ENCODE peak calls at places on chromosomes 6 and 20, in ten cellular contexts. Q is stomach; F is H7; V is lower lobe of right lung; H is GM23338; L is fibroblast of lung; S is heart left ventricle; Y is CD8-positive, alpha-beta memory T cell; T is AG04450; R is mammary epithelial cell. O is an unnamed sample.

GRCh38 chr6:2563635-2564034 is 187.1 kb downstream of the MYLK4 start:
- DNase-seq in L (peak; percentile 17), H (no peak), V (no peak), S (no peak), T (no peak), F (no peak), R (no peak), Y (no peak), Q (no peak), O (no peak)

GRCh38 chr6:118748311-118749062 is 97.1 kb upstream of the CEP85L start:
- DNase-seq in Q (no peak), V (no peak), S (no peak), F (peak; percentile 41), H (peak; percentile 53), L (peak; percentile 58), T (no peak), Y (no peak), R (peak; percentile 45), O (no peak)

GRCh38 chr6:49839957-49840356 is 26.4 kb downstream of the CRISP1 start:
- DNase-seq in S (no peak), L (no peak), Q (no peak), T (no peak), H (no peak), V (no peak), Y (no peak), R (no peak), F (no peak), O (no peak)

GRCh38 chr6:70166088-70166958 is 136.6 kb downstream of the COL9A1 start:
- DNase-seq in H (peak; percentile 75), F (peak; percentile 30), Q (peak; percentile 60), L (peak; percentile 46), R (peak; percentile 29), S (peak; percentile 37), T (peak; percentile 1), Y (peak; percentile 45), V (peak; percentile 44), O (no peak)

GRCh38 chr6:87851674-87852260 is 149.7 kb upstream of the AKIRIN2 start:
- DNase-seq in L (no peak), Y (no peak), R (no peak), S (no peak), Q (no peak), H (no peak), V (no peak), T (no peak), F (no peak), O (no peak)

GRCh38 chr6:111468329-111469012 is 14.5 kb downstream of the REV3L start:
- DNase-seq in F (no peak), V (no peak), Y (no peak), L (no peak), H (no peak), Q (no peak), S (no peak), R (peak; percentile 64), T (no peak), O (no peak)

GRCh38 chr20:47204008-47204745 is 152.3 kb downstream of the ZMYND8 start:
- DNase-seq in S (no peak), T (no peak), Q (peak; percentile 39), H (no peak), L (peak; percentile 46), Y (no peak), R (peak; percentile 93), V (no peak), F (no peak), O (no peak)

GRCh38 chr6:17886891-17887290 is 100.5 kb downstream of the KIF13A start:
- DNase-seq in S (no peak), R (no peak), F (no peak), H (no peak), V (no peak), Y (no peak), Q (no peak), T (no peak), L (no peak), O (no peak)

GRCh38 chr6:125310994-125311649 is 9.4 kb upstream of the HDDC2 start:
- DNase-seq in F (peak; percentile 36), S (peak; percentile 26), V (no peak), T (peak; percentile 15), H (peak; percentile 86), Q (no peak), Y (no peak), R (peak; percentile 39), L (peak; percentile 74), O (no peak)

GRCh38 chr6:18154507-18155272 is at the start of gene TPMT:
- DNase-seq in F (no peak), V (peak; percentile 59), H (peak; percentile 19), Y (no peak), S (peak; percentile 30), L (no peak), Q (peak; percentile 32), T (no peak), R (no peak), O (no peak)

GRCh38 chr6:44735631-44735963 is 348.1 kb downstream of the CDC5L start:
- DNase-seq in L (no peak), S (no peak), R (peak; percentile 93), V (no peak), Q (no peak), Y (no peak), F (no peak), H (no peak), T (no peak), O (no peak)

GRCh38 chr6:1771324-1771723 is 161.6 kb downstream of the FOXC1 start:
- DNase-seq in R (peak; percentile 76), T (no peak), F (no peak), V (no peak), Y (no peak), H (no peak), S (no peak), Q (no peak), L (no peak), O (no peak)

GRCh38 chr20:51042657-51043247 is 19.8 kb upstream of the KCNG1 start:
- DNase-seq in Q (no peak), H (peak; percentile 73), T (no peak), S (no peak), L (no peak), R (no peak), F (peak; percentile 77), Y (no peak), V (no peak), O (no peak)
- H3K27me3 ChIP-seq in Q (peaks cover 4% of the 10 kb centered on the region), H (no peaks in the 10 kb centered on the region), T (no peaks in the 10 kb centered on the region), S (no peaks in the 10 kb centered on the region), L (peaks cover 2% of the 10 kb centered on the region), R (peaks cover 2% of the 10 kb centered on the region), F (no peaks in the 10 kb centered on the region), Y (no peaks in the 10 kb centered on the region), V (peaks cover 32% of the 10 kb centered on the region), O (peaks cover 2% of the 10 kb centered on the region)

GRCh38 chr6:150143521-150144293 is 863 bp downstream of the PPP1R14C start:
- DNase-seq in H (peak; percentile 32), Y (no peak), S (peak; percentile 62), V (peak; percentile 58), L (no peak), R (peak; percentile 39), F (peak; percentile 71), T (no peak), Q (no peak), O (no peak)
- H3K27me3 ChIP-seq in H (peaks cover 75% of the 10 kb centered on the region), Y (peaks cover 22% of the 10 kb centered on the region), S (peaks cover 4% of the 10 kb centered on the region), V (peaks cover 44% of the 10 kb centered on the region), L (peaks cover 18% of the 10 kb centered on the region), R (no peaks in the 10 kb centered on the region), F (peaks cover 53% of the 10 kb centered on the region), T (peaks cover 50% of the 10 kb centered on the region), Q (peaks cover 60% of the 10 kb centered on the region), O (peaks cover 24% of the 10 kb centered on the region)

DNA sequence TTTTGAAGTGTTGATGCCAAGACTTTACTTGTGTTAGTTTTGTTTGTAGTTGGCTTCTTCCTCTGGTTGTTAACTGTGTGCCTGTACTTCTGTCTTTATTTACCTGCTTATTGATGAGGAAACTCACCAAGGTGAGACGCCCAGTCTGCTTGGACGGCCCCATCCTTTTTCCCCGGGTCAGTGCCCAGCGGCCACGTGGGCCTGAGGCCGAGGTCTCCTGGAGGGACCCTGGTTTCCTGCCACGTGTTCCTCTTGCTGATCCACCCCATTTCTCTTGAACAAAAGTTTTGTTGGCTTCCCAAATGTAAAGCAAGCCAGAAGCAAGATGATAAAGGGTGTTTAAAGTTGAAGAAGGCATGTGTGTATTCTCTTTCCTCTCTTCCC is 24.8 kb downstream of the DUSP22 start:
- DNase-seq in Y (no peak), H (no peak), Q (no peak), L (no peak), T (no peak), F (no peak), S (no peak), V (no peak), R (no peak), O (no peak)
- H3K27me3 ChIP-seq in Y (no peaks in the 10 kb centered on the region), H (no peaks in the 10 kb centered on the region), Q (no peaks in the 10 kb centered on the region), L (no peaks in the 10 kb centered on the region), T (no peaks in the 10 kb centered on the region), F (no peaks in the 10 kb centered on the region), S (no peaks in the 10 kb centered on the region), V (no peaks in the 10 kb centered on the region), R (no peaks in the 10 kb centered on the region), O (no peaks in the 10 kb centered on the region)

GRCh38 chr20:62544505-62545055 is 68.8 kb upstream of the GATA5 start:
- DNase-seq in R (no peak), H (no peak), V (no peak), S (no peak), T (no peak), L (no peak), Q (no peak), F (no peak), Y (no peak), O (no peak)
- H3K27me3 ChIP-seq in R (peaks cover 8% of the 10 kb centered on the region), H (no peaks in the 10 kb centered on the region), V (peaks cover 39% of the 10 kb centered on the region), S (peaks cover 2% of the 10 kb centered on the region), T (peaks cover 30% of the 10 kb centered on the region), L (no peaks in the 10 kb centered on the region), Q (peaks cover 10% of the 10 kb centered on the region), F (no peaks in the 10 kb centered on the region), Y (no peaks in the 10 kb centered on the region), O (peaks cover 17% of the 10 kb centered on the region)

O was measured in BJ.